ENCODE peak calls at places on chromosomes 6 and 20, in six cellular contexts. D is psoas muscle, T is astrocyte of the cerebellum, H is adrenal gland, K is GM12865, B is PC-3. G is an unnamed sample.

GRCh38 chr6:151240861-151241642 is 1.3 kb downstream of the AKAP12 start:
- DNase-seq in D (peak), T (peak), H (peak), K (no peak), B (peak), G (no peak)

GRCh38 chr6:11337306-11337705 is 104.8 kb upstream of the NEDD9 start:
- DNase-seq in D (no peak), T (no peak), H (no peak), K (no peak), B (no peak), G (no peak)

GRCh38 chr6:150934380-150934779 is 68.9 kb downstream of the MTHFD1L start:
- DNase-seq in D (no peak), T (peak), H (no peak), K (no peak), B (peak), G (peak)

GRCh38 chr20:54208492-54209044 is 681 bp downstream of the PFDN4 start:
- DNase-seq in D (no peak), T (peak), H (no peak), K (peak), B (peak), G (no peak)

GRCh38 chr6:107655245-107655644 is 165.3 kb downstream of the SOBP start:
- DNase-seq in D (no peak), T (no peak), H (no peak), K (no peak), B (no peak), G (no peak)

GRCh38 chr6:36818741-36819140 is 20.5 kb downstream of the CPNE5 start:
- DNase-seq in D (no peak), T (no peak), H (no peak), K (no peak), B (no peak), G (no peak)

GRCh38 chr6:156056085-156056484 is 600.4 kb upstream of the NOX3 start:
- DNase-seq in D (no peak), T (no peak), H (no peak), K (no peak), B (no peak), G (no peak)

GRCh38 chr6:26299286-26300042 is 65.5 kb upstream of the BTN3A2 start:
- DNase-seq in D (no peak), T (no peak), H (no peak), K (peak), B (no peak), G (no peak)

GRCh38 chr6:33249732-33250625 is 21.7 kb downstream of the VPS52 start:
- DNase-seq in D (no peak), T (peak), H (peak), K (no peak), B (peak), G (peak)

GRCh38 chr6:28794175-28795002 is 129.4 kb downstream of the TRIM27 start:
- DNase-seq in D (no peak), T (no peak), H (no peak), K (peak), B (peak), G (no peak)

GRCh38 chr20:23061262-23061661 is 11.8 kb upstream of the THBD start:
- DNase-seq in D (no peak), T (no peak), H (no peak), K (no peak), B (no peak), G (no peak)

GRCh38 chr20:6036213-6036612 is 17.6 kb downstream of the LRRN4 start:
- DNase-seq in D (no peak), T (no peak), H (no peak), K (no peak), B (no peak), G (no peak)

GRCh38 chr20:57440678-57441509 is 49.7 kb downstream of the RBM38 start:
- DNase-seq in D (peak), T (no peak), H (peak), K (no peak), B (no peak), G (no peak)

GRCh38 chr20:63161176-63161651 is 54.7 kb downstream of the YTHDF1 start:
- DNase-seq in D (peak), T (no peak), H (no peak), K (no peak), B (no peak), G (no peak)

GRCh38 chr6:101393291-101394251 is at the start of gene GRIK2:
- DNase-seq in D (no peak), T (no peak), H (peak), K (peak), B (peak), G (no peak)

GRCh38 chr6:101392561-101393230 is 812 bp upstream of the GRIK2 start:
- DNase-seq in D (no peak), T (no peak), H (no peak), K (no peak), B (peak), G (no peak)

GRCh38 chr6:101396552-101397173 is 3.2 kb downstream of the GRIK2 start:
- DNase-seq in D (no peak), T (peak), H (peak), K (peak), B (peak), G (no peak)

GRCh38 chr6:101395345-101395744 is 1.8 kb downstream of the GRIK2 start:
- DNase-seq in D (no peak), T (no peak), H (no peak), K (no peak), B (peak), G (no peak)

GRCh38 chr6:101391772-101392560 is 1.5 kb upstream of the GRIK2 start:
- DNase-seq in D (no peak), T (no peak), H (no peak), K (no peak), B (peak), G (no peak)
- H3K4me3 ChIP-seq in D (no peak), T (peak), H (no peak), K (no peak), B (peak), G (peak)

GRCh38 chr6:75747985-75748742 is 875 bp upstream of the MYO6 start:
- DNase-seq in D (no peak), T (no peak), H (no peak), K (no peak), B (peak), G (no peak)
- H3K4me3 ChIP-seq in D (peak), T (peak), H (peak), K (peak), B (peak), G (peak)

DNA sequence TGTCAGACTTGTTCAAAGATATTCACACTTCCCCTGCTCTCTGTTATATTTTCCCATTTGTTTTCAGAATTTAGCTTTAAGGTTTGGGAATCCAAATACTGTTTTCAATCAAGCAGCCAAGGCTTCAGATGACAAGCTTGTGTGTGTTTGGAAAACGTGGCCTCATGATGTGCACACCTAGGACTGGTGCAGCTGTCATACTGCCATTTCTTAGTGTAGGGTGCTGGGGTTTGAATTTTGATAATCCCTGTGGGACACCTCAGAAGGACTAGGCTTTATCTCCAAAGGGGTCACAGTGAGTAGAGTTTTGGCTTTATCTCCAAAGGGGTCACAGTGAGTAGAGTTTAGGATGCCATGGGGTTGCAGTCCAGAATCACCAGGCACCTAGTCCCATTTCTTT is 65.3 kb upstream of the JAG1 start:
- DNase-seq in D (no peak), T (no peak), H (no peak), K (no peak), B (no peak), G (no peak)
- H3K4me3 ChIP-seq in D (peak), T (no peak), H (no peak), K (peak), B (peak), G (no peak)

GRCh38 chr20:309841-310644 is 12.7 kb downstream of the ZCCHC3 start:
- DNase-seq in D (peak), T (peak), H (peak), K (peak), B (no peak), G (peak)
- H3K4me3 ChIP-seq in D (peak), T (peak), H (no peak), K (no peak), B (no peak), G (peak)

G was measured in BJ.